ENCODE peak calls at places on chromosomes 2 and 18, in ten cellular contexts. One of them, this sample, is unnamed.

GRCh38 chr2:21059885-21060610 is 16.2 kb upstream of the APOB start:
- DNase-seq in H1: no peak
- DNase-seq in psoas muscle: no peak
- DNase-seq in SK-N-SH: no peak
- DNase-seq in Panc1: no peak
- DNase-seq in prostate gland: no peak
- DNase-seq in aorta: no peak
- DNase-seq in tibial artery: no peak
- DNase-seq in CD4-positive, alpha-beta memory T cell: no peak
- DNase-seq in GM23248: no peak
- DNase-seq in this sample: no peak

GRCh38 chr2:53852540-53852939 is 7.2 kb downstream of the GPR75 start:
- DNase-seq in GM23248: no peak
- DNase-seq in Panc1: no peak
- DNase-seq in psoas muscle: no peak
- DNase-seq in tibial artery: no peak
- DNase-seq in SK-N-SH: no peak
- DNase-seq in H1: no peak
- DNase-seq in CD4-positive, alpha-beta memory T cell: no peak
- DNase-seq in prostate gland: no peak
- DNase-seq in aorta: no peak
- DNase-seq in this sample: no peak

GRCh38 chr2:73101626-73102256 is 11.0 kb downstream of the RAB11FIP5 start:
- DNase-seq in Panc1: no peak
- DNase-seq in GM23248: no peak
- DNase-seq in SK-N-SH: no peak
- DNase-seq in psoas muscle: no peak
- DNase-seq in aorta: no peak
- DNase-seq in prostate gland: no peak
- DNase-seq in CD4-positive, alpha-beta memory T cell: no peak
- DNase-seq in H1: no peak
- DNase-seq in tibial artery: no peak
- DNase-seq in this sample: no peak

GRCh38 chr2:62475172-62476011 is 30.6 kb downstream of the TMEM17 start:
- DNase-seq in SK-N-SH: peak; percentile 76
- DNase-seq in tibial artery: no peak
- DNase-seq in H1: no peak
- DNase-seq in prostate gland: peak; percentile 42
- DNase-seq in aorta: no peak
- DNase-seq in Panc1: no peak
- DNase-seq in psoas muscle: no peak
- DNase-seq in CD4-positive, alpha-beta memory T cell: no peak
- DNase-seq in GM23248: peak; percentile 54
- DNase-seq in this sample: no peak

GRCh38 chr2:65377556-65378307 is 54.7 kb downstream of the SPRED2 start:
- DNase-seq in Panc1: no peak
- DNase-seq in SK-N-SH: no peak
- DNase-seq in H1: no peak
- DNase-seq in GM23248: peak; percentile 92
- DNase-seq in prostate gland: peak; percentile 25
- DNase-seq in psoas muscle: no peak
- DNase-seq in tibial artery: no peak
- DNase-seq in aorta: no peak
- DNase-seq in CD4-positive, alpha-beta memory T cell: no peak
- DNase-seq in this sample: peak; percentile 79

GRCh38 chr2:25491966-25492532 is 150.3 kb upstream of the DNMT3A start:
- DNase-seq in CD4-positive, alpha-beta memory T cell: no peak
- DNase-seq in SK-N-SH: peak; percentile 28
- DNase-seq in tibial artery: no peak
- DNase-seq in prostate gland: no peak
- DNase-seq in GM23248: peak; percentile 57
- DNase-seq in H1: no peak
- DNase-seq in Panc1: no peak
- DNase-seq in aorta: no peak
- DNase-seq in psoas muscle: no peak
- DNase-seq in this sample: no peak

GRCh38 chr2:235850289-235850688 is 317.9 kb downstream of the GBX2 start:
- DNase-seq in H1: no peak
- DNase-seq in prostate gland: no peak
- DNase-seq in psoas muscle: no peak
- DNase-seq in aorta: no peak
- DNase-seq in CD4-positive, alpha-beta memory T cell: no peak
- DNase-seq in GM23248: no peak
- DNase-seq in Panc1: no peak
- DNase-seq in tibial artery: no peak
- DNase-seq in SK-N-SH: no peak
- DNase-seq in this sample: no peak

GRCh38 chr2:161146209-161146775 is 13.9 kb upstream of the TANK start:
- DNase-seq in SK-N-SH: no peak
- DNase-seq in H1: no peak
- DNase-seq in aorta: no peak
- DNase-seq in tibial artery: no peak
- DNase-seq in GM23248: no peak
- DNase-seq in prostate gland: no peak
- DNase-seq in Panc1: no peak
- DNase-seq in CD4-positive, alpha-beta memory T cell: no peak
- DNase-seq in psoas muscle: no peak
- DNase-seq in this sample: no peak

GRCh38 chr2:133331437-133331836 is 236.8 kb downstream of the NCKAP5 start:
- DNase-seq in GM23248: no peak
- DNase-seq in aorta: no peak
- DNase-seq in tibial artery: no peak
- DNase-seq in Panc1: no peak
- DNase-seq in H1: no peak
- DNase-seq in CD4-positive, alpha-beta memory T cell: no peak
- DNase-seq in SK-N-SH: no peak
- DNase-seq in psoas muscle: no peak
- DNase-seq in prostate gland: no peak
- DNase-seq in this sample: no peak

GRCh38 chr2:37721219-37721600 is 49.8 kb upstream of the CDC42EP3 start:
- DNase-seq in psoas muscle: no peak
- DNase-seq in CD4-positive, alpha-beta memory T cell: no peak
- DNase-seq in GM23248: peak; percentile 43
- DNase-seq in aorta: no peak
- DNase-seq in SK-N-SH: no peak
- DNase-seq in H1: no peak
- DNase-seq in tibial artery: no peak
- DNase-seq in prostate gland: no peak
- DNase-seq in Panc1: no peak
- DNase-seq in this sample: no peak

GRCh38 chr2:99399063-99399462 is 61.9 kb downstream of the EIF5B start:
- DNase-seq in CD4-positive, alpha-beta memory T cell: no peak
- DNase-seq in aorta: no peak
- DNase-seq in psoas muscle: no peak
- DNase-seq in SK-N-SH: peak; percentile 65
- DNase-seq in prostate gland: peak; percentile 28
- DNase-seq in tibial artery: no peak
- DNase-seq in H1: no peak
- DNase-seq in Panc1: no peak
- DNase-seq in GM23248: no peak
- DNase-seq in this sample: no peak
- H3K27ac ChIP-seq in CD4-positive, alpha-beta memory T cell: no peak overlapping the region
- H3K27ac ChIP-seq in aorta: no peak overlapping the region
- H3K27ac ChIP-seq in psoas muscle: peak overlapping the region; percentile 61
- H3K27ac ChIP-seq in SK-N-SH: peak overlapping the region; percentile 92
- H3K27ac ChIP-seq in prostate gland: no peak overlapping the region
- H3K27ac ChIP-seq in tibial artery: no peak overlapping the region
- H3K27ac ChIP-seq in H1: no peak overlapping the region
- H3K27ac ChIP-seq in Panc1: no peak overlapping the region
- H3K27ac ChIP-seq in GM23248: no peak overlapping the region
- H3K27ac ChIP-seq in this sample: peak overlapping the region; percentile 84

GRCh38 chr2:24329700-24330099 is 30.6 kb downstream of the ITSN2 start:
- DNase-seq in SK-N-SH: no peak
- DNase-seq in tibial artery: no peak
- DNase-seq in H1: no peak
- DNase-seq in prostate gland: no peak
- DNase-seq in GM23248: no peak
- DNase-seq in aorta: no peak
- DNase-seq in psoas muscle: no peak
- DNase-seq in CD4-positive, alpha-beta memory T cell: no peak
- DNase-seq in Panc1: no peak
- DNase-seq in this sample: no peak
- H3K4me3 ChIP-seq in SK-N-SH: no peak overlapping the region
- H3K4me3 ChIP-seq in tibial artery: no peak overlapping the region
- H3K4me3 ChIP-seq in H1: no peak overlapping the region
- H3K4me3 ChIP-seq in prostate gland: no peak overlapping the region
- H3K4me3 ChIP-seq in GM23248: no peak overlapping the region
- H3K4me3 ChIP-seq in aorta: no peak overlapping the region
- H3K4me3 ChIP-seq in psoas muscle: no peak overlapping the region
- H3K4me3 ChIP-seq in CD4-positive, alpha-beta memory T cell: no peak overlapping the region
- H3K4me3 ChIP-seq in Panc1: no peak overlapping the region
- H3K4me3 ChIP-seq in this sample: no peak overlapping the region

GRCh38 chr18:78727877-78728276 is 251.7 kb upstream of the SALL3 start:
- DNase-seq in CD4-positive, alpha-beta memory T cell: no peak
- DNase-seq in Panc1: no peak
- DNase-seq in H1: no peak
- DNase-seq in aorta: no peak
- DNase-seq in GM23248: no peak
- DNase-seq in tibial artery: no peak
- DNase-seq in SK-N-SH: no peak
- DNase-seq in psoas muscle: no peak
- DNase-seq in prostate gland: no peak
- DNase-seq in this sample: no peak

GRCh38 chr18:78725426-78725825 is 254.2 kb upstream of the SALL3 start:
- DNase-seq in Panc1: no peak
- DNase-seq in GM23248: no peak
- DNase-seq in tibial artery: no peak
- DNase-seq in prostate gland: no peak
- DNase-seq in SK-N-SH: no peak
- DNase-seq in aorta: no peak
- DNase-seq in psoas muscle: no peak
- DNase-seq in H1: no peak
- DNase-seq in CD4-positive, alpha-beta memory T cell: no peak
- DNase-seq in this sample: no peak

GRCh38 chr18:78728301-78729098 is 251.1 kb upstream of the SALL3 start:
- DNase-seq in prostate gland: no peak
- DNase-seq in aorta: no peak
- DNase-seq in Panc1: no peak
- DNase-seq in psoas muscle: no peak
- DNase-seq in SK-N-SH: no peak
- DNase-seq in tibial artery: no peak
- DNase-seq in H1: no peak
- DNase-seq in GM23248: no peak
- DNase-seq in CD4-positive, alpha-beta memory T cell: no peak
- DNase-seq in this sample: no peak

GRCh38 chr18:78727057-78727739 is 252.4 kb upstream of the SALL3 start:
- DNase-seq in tibial artery: no peak
- DNase-seq in psoas muscle: no peak
- DNase-seq in H1: no peak
- DNase-seq in prostate gland: no peak
- DNase-seq in CD4-positive, alpha-beta memory T cell: no peak
- DNase-seq in GM23248: no peak
- DNase-seq in aorta: no peak
- DNase-seq in Panc1: no peak
- DNase-seq in SK-N-SH: no peak
- DNase-seq in this sample: no peak

DNA sequence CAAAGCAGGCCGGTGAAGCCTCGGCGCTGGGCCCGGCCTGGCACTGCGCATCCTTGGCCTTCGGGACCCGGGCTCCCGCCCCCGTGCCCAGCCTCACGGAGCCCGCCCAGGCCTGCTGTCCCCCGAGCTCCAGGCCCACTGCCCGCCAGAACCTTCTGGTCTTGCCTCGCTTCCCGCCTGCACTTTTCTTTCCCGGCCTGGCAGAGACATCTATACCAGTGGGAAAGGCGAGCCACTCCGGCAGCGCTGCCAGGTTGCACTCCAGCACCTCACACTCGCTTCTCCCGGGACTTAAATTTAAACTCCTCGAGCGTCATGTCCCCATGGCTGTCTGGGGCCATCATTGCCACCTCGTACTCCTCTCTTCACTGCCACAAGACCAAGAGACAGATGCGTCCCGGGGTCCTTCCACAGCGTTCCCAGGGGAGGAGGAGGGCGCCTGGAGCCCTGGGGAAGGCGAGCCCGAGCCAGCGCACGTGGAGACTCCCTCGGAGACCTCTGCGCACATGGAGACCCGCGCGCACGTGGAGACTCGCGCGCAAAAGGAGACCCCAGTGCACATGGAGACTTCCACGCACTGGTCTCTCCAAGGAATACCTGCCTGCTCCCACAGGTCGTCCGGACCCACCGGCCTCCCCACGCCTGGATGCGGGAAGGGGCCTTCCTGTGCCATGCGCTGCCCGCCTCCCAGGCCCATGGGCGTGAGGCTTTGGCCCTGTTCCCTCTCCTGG is 253.1 kb upstream of the SALL3 start:
- DNase-seq in tibial artery: no peak
- DNase-seq in H1: no peak
- DNase-seq in CD4-positive, alpha-beta memory T cell: no peak
- DNase-seq in Panc1: no peak
- DNase-seq in prostate gland: no peak
- DNase-seq in aorta: no peak
- DNase-seq in GM23248: no peak
- DNase-seq in psoas muscle: no peak
- DNase-seq in SK-N-SH: no peak
- DNase-seq in this sample: no peak
- H3K9me3 ChIP-seq in tibial artery: no peaks in the 10 kb centered on the region
- H3K9me3 ChIP-seq in H1: no peaks in the 10 kb centered on the region
- H3K9me3 ChIP-seq in CD4-positive, alpha-beta memory T cell: no peaks in the 10 kb centered on the region
- H3K9me3 ChIP-seq in Panc1: no peaks in the 10 kb centered on the region
- H3K9me3 ChIP-seq in prostate gland: no peaks in the 10 kb centered on the region
- H3K9me3 ChIP-seq in aorta: no peaks in the 10 kb centered on the region
- H3K9me3 ChIP-seq in GM23248: no peaks in the 10 kb centered on the region
- H3K9me3 ChIP-seq in psoas muscle: no peaks in the 10 kb centered on the region
- H3K9me3 ChIP-seq in SK-N-SH: no peaks in the 10 kb centered on the region
- H3K9me3 ChIP-seq in this sample: no peaks in the 10 kb centered on the region

GRCh38 chr18:37476182-37476581 is 89.4 kb downstream of the CELF4 start:
- DNase-seq in H1: no peak
- DNase-seq in CD4-positive, alpha-beta memory T cell: no peak
- DNase-seq in psoas muscle: no peak
- DNase-seq in GM23248: peak; percentile 54
- DNase-seq in aorta: no peak
- DNase-seq in Panc1: no peak
- DNase-seq in tibial artery: no peak
- DNase-seq in prostate gland: no peak
- DNase-seq in SK-N-SH: peak; percentile 62
- DNase-seq in this sample: no peak

GRCh38 chr18:37471619-37472018 is 94.0 kb downstream of the CELF4 start:
- DNase-seq in aorta: no peak
- DNase-seq in CD4-positive, alpha-beta memory T cell: no peak
- DNase-seq in GM23248: no peak
- DNase-seq in SK-N-SH: peak; percentile 53
- DNase-seq in H1: no peak
- DNase-seq in tibial artery: no peak
- DNase-seq in psoas muscle: no peak
- DNase-seq in prostate gland: no peak
- DNase-seq in Panc1: no peak
- DNase-seq in this sample: no peak

GRCh38 chr18:37481058-37481457 is 84.5 kb downstream of the CELF4 start:
- DNase-seq in prostate gland: no peak
- DNase-seq in CD4-positive, alpha-beta memory T cell: no peak
- DNase-seq in GM23248: no peak
- DNase-seq in H1: no peak
- DNase-seq in tibial artery: no peak
- DNase-seq in psoas muscle: no peak
- DNase-seq in Panc1: no peak
- DNase-seq in aorta: no peak
- DNase-seq in SK-N-SH: no peak
- DNase-seq in this sample: no peak

GRCh38 chr18:37481491-37481890 is 84.1 kb downstream of the CELF4 start:
- DNase-seq in SK-N-SH: no peak
- DNase-seq in Panc1: no peak
- DNase-seq in CD4-positive, alpha-beta memory T cell: no peak
- DNase-seq in H1: no peak
- DNase-seq in psoas muscle: no peak
- DNase-seq in tibial artery: no peak
- DNase-seq in aorta: no peak
- DNase-seq in GM23248: no peak
- DNase-seq in prostate gland: no peak
- DNase-seq in this sample: no peak

GRCh38 chr18:37476611-37477295 is 88.8 kb downstream of the CELF4 start:
- DNase-seq in CD4-positive, alpha-beta memory T cell: no peak
- DNase-seq in aorta: no peak
- DNase-seq in prostate gland: no peak
- DNase-seq in SK-N-SH: no peak
- DNase-seq in tibial artery: no peak
- DNase-seq in H1: no peak
- DNase-seq in psoas muscle: no peak
- DNase-seq in GM23248: no peak
- DNase-seq in Panc1: no peak
- DNase-seq in this sample: no peak
- H3K27ac ChIP-seq in CD4-positive, alpha-beta memory T cell: no peak overlapping the region
- H3K27ac ChIP-seq in aorta: no peak overlapping the region
- H3K27ac ChIP-seq in prostate gland: no peak overlapping the region
- H3K27ac ChIP-seq in SK-N-SH: no peak overlapping the region
- H3K27ac ChIP-seq in tibial artery: no peak overlapping the region
- H3K27ac ChIP-seq in H1: no peak overlapping the region
- H3K27ac ChIP-seq in psoas muscle: no peak overlapping the region
- H3K27ac ChIP-seq in GM23248: no peak overlapping the region
- H3K27ac ChIP-seq in Panc1: no peak overlapping the region
- H3K27ac ChIP-seq in this sample: no peak overlapping the region

This sample was measured in SK-N-MC.